ENCODE peak calls at places on chromosomes 3 and 15, in four cellular contexts. E is mesendoderm; H is CD8-positive, alpha-beta T cell; R is T47D. D is an unnamed sample.

GRCh38 chr3:32374788-32375595 is 16.7 kb upstream of the CMTM7 start:
- DNase-seq in R (peak), H (peak), E (peak), D (peak)

GRCh38 chr3:68018275-68018674 is 363.9 kb upstream of the SUCLG2 start:
- DNase-seq in E (no peak), H (no peak), R (no peak), D (peak)

GRCh38 chr3:177525987-177526712 is 328.9 kb upstream of the TBL1XR1 start:
- DNase-seq in E (no peak), R (peak), H (no peak), D (no peak)

GRCh38 chr3:172321035-172321434 is 127.2 kb downstream of the GHSR start:
- DNase-seq in E (peak), H (no peak), R (peak), D (peak)

GRCh38 chr3:90091557-90091956 is 984.1 kb downstream of the EPHA3 start:
- DNase-seq in E (peak), R (peak), H (no peak), D (peak)

GRCh38 chr3:38119802-38120689 is 16.9 kb downstream of the ACAA1 start:
- DNase-seq in R (no peak), H (no peak), E (no peak), D (no peak)

GRCh38 chr15:63318344-63318743 is 40.9 kb downstream of the APH1B start:
- DNase-seq in E (no peak), R (no peak), H (no peak), D (no peak)

GRCh38 chr3:10371167-10371566 is 50.3 kb upstream of the SEC13 start:
- DNase-seq in E (no peak), H (no peak), R (no peak), D (no peak)

GRCh38 chr3:197599089-197599765 is 43.5 kb upstream of the BDH1 start:
- DNase-seq in E (peak), H (peak), R (peak), D (peak)

GRCh38 chr3:15341030-15341726 is 8.8 kb upstream of the SH3BP5 start:
- DNase-seq in H (no peak), R (no peak), E (no peak), D (no peak)

GRCh38 chr3:101849714-101850326 is 506 bp downstream of the NFKBIZ start:
- DNase-seq in R (peak), E (peak), H (peak), D (peak)

GRCh38 chr15:60932051-60932915 is 296.8 kb downstream of the RORA start:
- DNase-seq in R (no peak), H (peak), E (peak), D (peak)

D was measured in GM23338.